ENCODE peak calls at places on chromosomes 12 and 14, in five cellular contexts. P is fibroblast of the aortic adventitia, H is activated B cell treated with CpG ODN at 0.5 μM for 24 hours, N is OCI-LY7, S is tibial nerve. D is an unnamed sample.

GRCh38 chr14:82385043-82385442 is 851.4 kb upstream of the SEL1L start:
- DNase-seq in H (no peak), S (no peak), P (no peak), N (no peak), D (no peak)

GRCh38 chr12:12661086-12661485 is 34.9 kb downstream of the GPR19 start:
- DNase-seq in S (no peak), H (no peak), N (no peak), P (peak), D (no peak)

GRCh38 chr14:61498303-61498702 is 176.9 kb downstream of the PRKCH start:
- DNase-seq in S (no peak), P (peak), N (no peak), H (no peak), D (no peak)

GRCh38 chr14:63852817-63853730 is at the start of gene SYNE2:
- DNase-seq in H (peak), S (peak), N (peak), P (peak), D (peak)

GRCh38 chr12:30792648-30793499 is 38.1 kb upstream of the CAPRIN2 start:
- DNase-seq in H (no peak), S (no peak), N (no peak), P (peak), D (no peak)

GRCh38 chr12:65685514-65685913 is 138.8 kb upstream of the HMGA2 start:
- DNase-seq in S (no peak), H (no peak), N (no peak), P (peak), D (no peak)

GRCh38 chr12:26732010-26732908 is 100.7 kb downstream of the ITPR2 start:
- DNase-seq in N (peak), S (no peak), H (no peak), P (no peak), D (peak)

GRCh38 chr12:108722992-108723766 is 8.1 kb downstream of the CORO1C start:
- DNase-seq in H (no peak), S (peak), N (no peak), P (peak), D (no peak)

GRCh38 chr12:92546259-92546825 is 156.4 kb upstream of the PLEKHG7 start:
- DNase-seq in P (no peak), N (no peak), S (no peak), H (no peak), D (no peak)

GRCh38 chr12:114869091-114869834 is 185.3 kb upstream of the TBX3 start:
- DNase-seq in N (no peak), P (peak), S (no peak), H (no peak), D (no peak)

GRCh38 chr12:42260518-42260917 is 22.5 kb upstream of the YAF2 start:
- DNase-seq in N (no peak), H (no peak), P (no peak), S (no peak), D (no peak)

GRCh38 chr12:53618340-53618739 is 7.8 kb downstream of the ATF7 start:
- DNase-seq in H (no peak), N (peak), P (peak), S (no peak), D (no peak)

GRCh38 chr12:18752280-18752920 is 14.5 kb downstream of the CAPZA3 start:
- DNase-seq in S (no peak), P (peak), N (no peak), H (no peak), D (no peak)

GRCh38 chr12:104219908-104220404 is 4.4 kb downstream of the TXNRD1 start:
- DNase-seq in S (no peak), P (peak), H (no peak), N (no peak), D (no peak)

GRCh38 chr12:49105504-49106120 is 5.0 kb downstream of the LMBR1L start:
- DNase-seq in N (peak), H (no peak), P (peak), S (no peak), D (no peak)

GRCh38 chr12:113285679-113286645 is 48.9 kb downstream of the SLC8B1 start:
- DNase-seq in N (no peak), P (no peak), S (no peak), H (no peak), D (no peak)

GRCh38 chr14:76917158-76917596 is 91.0 kb downstream of the LRRC74A start:
- DNase-seq in S (peak), N (peak), P (peak), H (no peak), D (no peak)

GRCh38 chr12:66978802-66979201 is 290.4 kb upstream of the CAND1 start:
- DNase-seq in P (no peak), S (no peak), N (no peak), H (no peak), D (no peak)

GRCh38 chr12:117561990-117562389 is 200.6 kb upstream of the NOS1 start:
- DNase-seq in P (no peak), N (no peak), S (no peak), H (no peak), D (no peak)

GRCh38 chr14:34368115-34368970 is 93.7 kb downstream of the SPTSSA start:
- DNase-seq in N (no peak), S (no peak), P (peak), H (no peak), D (no peak)

GRCh38 chr14:75513911-75514672 is 8.2 kb upstream of the BATF start:
- DNase-seq in H (peak), S (no peak), N (no peak), P (no peak), D (peak)

GRCh38 chr14:24911324-24912095 is 138.4 kb downstream of the STXBP6 start:
- DNase-seq in P (peak), S (peak), H (no peak), N (no peak), D (no peak)

GRCh38 chr12:79373896-79374499 is 316.8 kb downstream of the PAWR start:
- DNase-seq in N (peak), S (no peak), P (peak), H (no peak), D (peak)

DNA sequence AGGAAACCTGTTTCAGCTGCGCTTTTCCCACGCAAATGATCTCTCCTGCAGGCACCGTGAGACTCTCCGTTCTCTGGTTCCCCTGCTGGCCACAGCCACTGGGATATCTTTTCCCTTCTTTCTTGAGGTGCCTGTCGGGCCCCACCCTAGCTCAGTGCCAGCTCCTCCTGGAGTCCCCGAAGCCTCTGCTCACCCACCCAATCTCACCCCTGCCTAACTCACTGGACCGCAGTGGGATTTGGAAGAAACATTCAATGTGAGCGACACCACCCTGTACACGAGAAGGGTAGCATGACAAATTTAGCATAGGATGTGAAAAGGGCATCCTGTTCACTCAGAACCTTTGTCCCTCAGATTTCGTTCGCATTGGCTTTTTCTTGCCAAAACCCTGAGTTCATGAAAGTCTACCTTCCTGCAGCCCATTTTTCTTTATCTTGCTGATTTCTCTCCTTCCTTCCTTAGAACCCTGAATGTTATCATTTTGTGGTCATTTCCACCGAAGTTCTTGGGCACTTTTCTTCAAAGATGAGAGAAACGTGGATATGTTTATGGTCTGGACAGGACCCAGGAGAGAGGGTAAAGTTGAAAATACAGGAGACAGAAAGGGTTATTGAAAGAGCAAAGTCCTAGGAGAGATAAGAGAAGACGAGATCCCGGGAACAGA is 63.6 kb upstream of the ELK3 start:
- DNase-seq in S (no peak), N (no peak), P (no peak), H (no peak), D (no peak)
- TF ChIP-seq CTCF in S (no peak), N (no peak), P (no peak), H (no peak), D (no peak)

DNA sequence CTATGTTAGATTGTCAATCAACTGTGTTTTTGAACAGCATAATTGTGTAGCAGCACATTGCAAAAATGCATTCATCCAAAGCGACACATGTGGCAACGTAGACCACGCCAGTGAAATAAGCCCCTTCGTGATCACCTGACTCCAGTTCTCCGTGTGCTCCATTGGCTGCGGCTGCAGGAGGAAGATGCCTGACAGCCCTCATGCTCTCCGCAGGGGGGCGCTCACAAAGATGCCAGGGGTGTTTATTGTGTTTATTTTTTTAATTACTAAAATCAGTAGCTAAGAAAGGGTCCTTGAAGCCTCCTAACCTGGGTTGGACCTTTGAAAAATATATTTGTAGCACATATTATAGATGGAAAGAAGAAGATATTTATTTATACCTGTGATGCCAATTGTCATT is 116.3 kb downstream of the SLC15A4 start:
- DNase-seq in N (no peak), H (no peak), S (no peak), P (no peak), D (no peak)
- TF ChIP-seq CTCF in N (no peak), H (no peak), S (no peak), P (no peak), D (no peak)

GRCh38 chr14:43503508-43503907 is 1003.6 kb downstream of the FSCB start:
- DNase-seq in S (no peak), H (no peak), N (no peak), P (peak), D (no peak)
- TF ChIP-seq CTCF in S (no peak), H (no peak), N (no peak), P (peak), D (no peak)

DNA sequence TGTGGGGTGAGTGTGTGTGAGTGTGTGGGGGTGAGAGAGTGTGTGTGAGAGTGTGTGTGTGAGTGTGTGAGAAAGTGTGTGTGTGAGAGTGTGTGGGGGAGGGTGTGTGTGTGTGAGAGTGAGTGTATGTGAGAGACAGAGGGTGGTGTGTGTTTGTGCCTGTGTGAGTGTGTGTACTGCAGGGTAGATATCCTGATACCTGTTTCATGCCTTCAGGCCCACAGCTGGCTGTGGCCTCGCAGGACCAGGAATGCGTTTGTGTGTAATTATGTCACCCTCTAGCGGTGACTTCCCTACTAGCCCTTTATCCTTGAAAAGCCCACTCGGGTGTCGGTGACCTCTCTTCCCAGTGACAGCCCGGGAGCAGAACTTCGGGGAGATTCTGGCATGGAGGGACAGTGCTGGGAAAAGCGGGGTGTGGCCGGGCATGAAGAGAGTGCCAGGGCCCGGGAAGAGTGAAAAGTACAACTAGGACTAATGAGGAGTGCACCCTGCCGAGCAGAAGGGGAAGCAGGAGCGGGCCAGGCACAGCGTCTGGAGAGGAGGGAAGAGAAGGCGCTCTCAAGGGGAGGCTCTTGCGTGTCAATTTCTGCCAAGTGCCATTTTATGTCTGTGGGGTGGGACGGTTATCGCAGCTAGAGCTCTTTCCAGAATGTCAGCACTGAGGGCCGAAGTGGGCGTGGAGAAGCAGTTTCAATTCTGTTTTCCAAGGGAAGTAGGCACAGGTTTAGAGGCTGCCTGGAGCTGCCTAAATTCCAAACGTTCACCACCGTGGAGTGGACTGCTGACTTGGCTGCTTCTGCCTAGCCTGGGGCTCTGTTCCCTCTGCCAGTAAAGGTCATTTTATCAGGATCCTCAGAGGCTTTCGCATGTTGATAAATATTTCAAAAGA is 11.0 kb upstream of the FBXL14 start:
- DNase-seq in P (peak), H (peak), S (peak), N (peak), D (peak)
- TF ChIP-seq CTCF in P (peak), H (no peak), S (peak), N (peak), D (peak)

GRCh38 chr12:121626087-121626852 is at the start of gene ORAI1:
- DNase-seq in N (peak), H (peak), S (peak), P (peak), D (peak)
- TF ChIP-seq CTCF in N (peak), H (no peak), S (no peak), P (peak), D (peak)

GRCh38 chr14:45838597-45838996 is 585.6 kb upstream of the MIS18BP1 start:
- DNase-seq in P (no peak), S (no peak), H (no peak), N (peak), D (no peak)
- TF ChIP-seq CTCF in P (no peak), S (no peak), H (no peak), N (peak), D (peak)